ENCODE peak calls at places on chromosome 1, in seven cellular contexts. I is H1, R is NCI-H774, K is GOT3, T is fibroblast of the conjunctiva, J is NCI-H2081, W is epithelial cell of esophagus. E is an unnamed sample.

GRCh38 chr1:41380979-41381690 is 19.9 kb downstream of the FOXO6 start:
- DNase-seq in I (no peak), R (peak), K (no peak), T (no peak), J (peak), W (no peak), E (no peak)

GRCh38 chr1:11898086-11898785 is 28.0 kb downstream of the KIAA2013 start:
- DNase-seq in I (no peak), R (no peak), K (no peak), T (no peak), J (no peak), W (no peak), E (no peak)

GRCh38 chr1:74811421-74812179 is 78.6 kb downstream of the TYW3 start:
- DNase-seq in I (no peak), R (peak), K (no peak), T (no peak), J (no peak), W (no peak), E (no peak)

GRCh38 chr1:19730793-19731192 is 66.1 kb downstream of the HTR6 start:
- DNase-seq in I (no peak), R (no peak), K (no peak), T (no peak), J (no peak), W (no peak), E (no peak)

GRCh38 chr1:228207381-228207810 is 448 bp upstream of the OBSCN start:
- DNase-seq in I (no peak), R (no peak), K (no peak), T (no peak), J (no peak), W (no peak), E (no peak)

GRCh38 chr1:42145190-42145716 is 8.0 kb upstream of the GUCA2B start:
- DNase-seq in I (no peak), R (no peak), K (no peak), T (no peak), J (no peak), W (no peak), E (no peak)

GRCh38 chr1:113390871-113391642 is 742 bp downstream of the MAGI3 start:
- DNase-seq in I (no peak), R (no peak), K (no peak), T (no peak), J (peak), W (peak), E (peak)

GRCh38 chr1:162074548-162074947 is 5.1 kb downstream of the NOS1AP start:
- DNase-seq in I (no peak), R (no peak), K (no peak), T (no peak), J (peak), W (no peak), E (no peak)

GRCh38 chr1:201226178-201226514 is 35.5 kb downstream of the IGFN1 start:
- DNase-seq in I (no peak), R (no peak), K (no peak), T (no peak), J (no peak), W (no peak), E (no peak)

GRCh38 chr1:17438977-17439249 is 564 bp downstream of the RCC2 start:
- DNase-seq in I (no peak), R (no peak), K (no peak), T (no peak), J (no peak), W (no peak), E (no peak)

GRCh38 chr1:183185941-183186490 is at the start of gene LAMC2:
- DNase-seq in I (peak), R (peak), K (no peak), T (no peak), J (peak), W (peak), E (peak)

GRCh38 chr1:5688479-5689077 is 303.6 kb downstream of the NPHP4 start:
- DNase-seq in I (no peak), R (no peak), K (no peak), T (no peak), J (no peak), W (no peak), E (peak)

GRCh38 chr1:162285149-162285561 is 91.5 kb downstream of the SPATA46 start:
- DNase-seq in I (no peak), R (peak), K (no peak), T (no peak), J (peak), W (peak), E (no peak)

GRCh38 chr1:60904079-60904852 is 178.1 kb upstream of the NFIA start:
- DNase-seq in I (no peak), R (no peak), K (peak), T (peak), J (no peak), W (peak), E (no peak)

GRCh38 chr1:46030876-46031660 is 101.4 kb downstream of the PIK3R3 start:
- DNase-seq in I (no peak), R (no peak), K (no peak), T (no peak), J (no peak), W (peak), E (no peak)

GRCh38 chr1:241612533-241613505 is 27.4 kb downstream of the CHML start:
- DNase-seq in I (no peak), R (no peak), K (no peak), T (peak), J (no peak), W (peak), E (no peak)

GRCh38 chr1:221994274-221994698 is 252.4 kb upstream of the DUSP10 start:
- DNase-seq in I (no peak), R (no peak), K (no peak), T (no peak), J (no peak), W (peak), E (no peak)

GRCh38 chr1:22528451-22528850 is 34.8 kb upstream of the EPHA8 start:
- DNase-seq in I (no peak), R (no peak), K (no peak), T (no peak), J (no peak), W (no peak), E (peak)

GRCh38 chr1:94654031-94654430 is 112.5 kb upstream of the F3 start:
- DNase-seq in I (no peak), R (no peak), K (no peak), T (no peak), J (no peak), W (peak), E (peak)

E was measured in RWPE2.